ENCODE peak calls at places on chromosomes 3 and 15, in seven cellular contexts. One of them, this sample, is unnamed.
A peak's percentile ranks its signal among the peaks of the same experiment; 100 is the strongest.

GRCh38 chr3:128950223-128950938 is 43.5 kb downstream of the CFAP92 start:
- DNase-seq in body of pancreas: no peak
- DNase-seq in HepG2: peak; percentile 80
- DNase-seq in breast epithelium: no peak
- DNase-seq in transverse colon: no peak
- DNase-seq in IMR-90: peak; percentile 38
- DNase-seq in heart left ventricle: peak; percentile 41
- DNase-seq in this sample: no peak

GRCh38 chr3:22734207-22734606 is 468.9 kb upstream of the UBE2E2 start:
- DNase-seq in body of pancreas: no peak
- DNase-seq in HepG2: no peak
- DNase-seq in breast epithelium: no peak
- DNase-seq in IMR-90: no peak
- DNase-seq in transverse colon: peak; percentile 26
- DNase-seq in heart left ventricle: no peak
- DNase-seq in this sample: no peak

GRCh38 chr3:22585504-22585903 is 617.6 kb upstream of the UBE2E2 start:
- DNase-seq in heart left ventricle: no peak
- DNase-seq in breast epithelium: no peak
- DNase-seq in body of pancreas: no peak
- DNase-seq in transverse colon: no peak
- DNase-seq in IMR-90: peak; percentile 38
- DNase-seq in HepG2: no peak
- DNase-seq in this sample: no peak

GRCh38 chr15:98548172-98548971 is 100.0 kb upstream of the IGF1R start:
- DNase-seq in heart left ventricle: peak; percentile 73
- DNase-seq in breast epithelium: peak; percentile 33
- DNase-seq in HepG2: no peak
- DNase-seq in IMR-90: peak; percentile 73
- DNase-seq in body of pancreas: peak; percentile 69
- DNase-seq in transverse colon: peak; percentile 56
- DNase-seq in this sample: peak; percentile 67

GRCh38 chr3:135967867-135968266 is 2.3 kb downstream of the PPP2R3A start:
- DNase-seq in transverse colon: no peak
- DNase-seq in IMR-90: no peak
- DNase-seq in heart left ventricle: no peak
- DNase-seq in breast epithelium: no peak
- DNase-seq in HepG2: no peak
- DNase-seq in body of pancreas: peak; percentile 19
- DNase-seq in this sample: no peak

GRCh38 chr15:76327191-76328105 is 9.1 kb upstream of the ISL2 start:
- DNase-seq in body of pancreas: no peak
- DNase-seq in HepG2: no peak
- DNase-seq in IMR-90: peak; percentile 70
- DNase-seq in breast epithelium: no peak
- DNase-seq in heart left ventricle: peak; percentile 72
- DNase-seq in transverse colon: no peak
- DNase-seq in this sample: no peak

GRCh38 chr15:68775671-68776476 is 44.8 kb downstream of the ANP32A start:
- DNase-seq in breast epithelium: no peak
- DNase-seq in IMR-90: peak; percentile 24
- DNase-seq in body of pancreas: peak; percentile 53
- DNase-seq in transverse colon: peak; percentile 55
- DNase-seq in HepG2: no peak
- DNase-seq in heart left ventricle: peak; percentile 86
- DNase-seq in this sample: peak; percentile 47

GRCh38 chr3:55147856-55148720 is 220.2 kb upstream of the LRTM1 start:
- DNase-seq in HepG2: no peak
- DNase-seq in breast epithelium: no peak
- DNase-seq in heart left ventricle: no peak
- DNase-seq in body of pancreas: no peak
- DNase-seq in transverse colon: no peak
- DNase-seq in IMR-90: peak; percentile 76
- DNase-seq in this sample: peak; percentile 20

GRCh38 chr15:57323806-57324589 is 52.3 kb upstream of the CGNL1 start:
- DNase-seq in breast epithelium: peak; percentile 78
- DNase-seq in HepG2: no peak
- DNase-seq in heart left ventricle: no peak
- DNase-seq in body of pancreas: no peak
- DNase-seq in transverse colon: peak; percentile 84
- DNase-seq in IMR-90: peak; percentile 60
- DNase-seq in this sample: no peak

GRCh38 chr15:69576035-69576526 is 123.5 kb downstream of the RPLP1 start:
- DNase-seq in heart left ventricle: peak; percentile 54
- DNase-seq in body of pancreas: peak; percentile 73
- DNase-seq in breast epithelium: peak; percentile 27
- DNase-seq in IMR-90: no peak
- DNase-seq in HepG2: no peak
- DNase-seq in transverse colon: peak; percentile 76
- DNase-seq in this sample: peak; percentile 65

GRCh38 chr3:111944377-111944776 is 34.4 kb upstream of the ABHD10 start:
- DNase-seq in IMR-90: no peak
- DNase-seq in HepG2: no peak
- DNase-seq in breast epithelium: no peak
- DNase-seq in body of pancreas: no peak
- DNase-seq in transverse colon: no peak
- DNase-seq in heart left ventricle: no peak
- DNase-seq in this sample: no peak

GRCh38 chr3:27532931-27533607 is 48.9 kb upstream of the SLC4A7 start:
- DNase-seq in body of pancreas: no peak
- DNase-seq in heart left ventricle: no peak
- DNase-seq in breast epithelium: no peak
- DNase-seq in IMR-90: peak; percentile 45
- DNase-seq in HepG2: no peak
- DNase-seq in transverse colon: no peak
- DNase-seq in this sample: no peak

GRCh38 chr15:83112959-83113299 is 5.5 kb downstream of the TM6SF1 start:
- DNase-seq in transverse colon: no peak
- DNase-seq in body of pancreas: no peak
- DNase-seq in breast epithelium: no peak
- DNase-seq in HepG2: no peak
- DNase-seq in heart left ventricle: peak; percentile 49
- DNase-seq in IMR-90: no peak
- DNase-seq in this sample: peak; percentile 14

GRCh38 chr3:127484601-127485388 is 105.7 kb downstream of the TPRA1 start:
- DNase-seq in heart left ventricle: no peak
- DNase-seq in breast epithelium: no peak
- DNase-seq in transverse colon: no peak
- DNase-seq in body of pancreas: no peak
- DNase-seq in HepG2: no peak
- DNase-seq in IMR-90: no peak
- DNase-seq in this sample: no peak

GRCh38 chr15:84740691-84741090 is 7.7 kb upstream of the ZNF592 start:
- DNase-seq in transverse colon: no peak
- DNase-seq in heart left ventricle: no peak
- DNase-seq in IMR-90: no peak
- DNase-seq in body of pancreas: no peak
- DNase-seq in breast epithelium: no peak
- DNase-seq in HepG2: no peak
- DNase-seq in this sample: no peak

GRCh38 chr3:72811551-72811950 is 36.7 kb downstream of the SHQ1 start:
- DNase-seq in transverse colon: no peak
- DNase-seq in HepG2: no peak
- DNase-seq in breast epithelium: no peak
- DNase-seq in heart left ventricle: no peak
- DNase-seq in body of pancreas: no peak
- DNase-seq in IMR-90: no peak
- DNase-seq in this sample: no peak

GRCh38 chr3:133573054-133573628 is 345 bp upstream of the CDV3 start:
- DNase-seq in body of pancreas: peak; percentile 100
- DNase-seq in breast epithelium: peak; percentile 100
- DNase-seq in IMR-90: peak; percentile 100
- DNase-seq in transverse colon: peak; percentile 100
- DNase-seq in heart left ventricle: peak; percentile 100
- DNase-seq in HepG2: peak; percentile 99
- DNase-seq in this sample: peak; percentile 100

GRCh38 chr3:186746008-186746407 is 28.8 kb downstream of the KNG1 start:
- DNase-seq in heart left ventricle: peak; percentile 40
- DNase-seq in body of pancreas: peak; percentile 32
- DNase-seq in transverse colon: peak; percentile 57
- DNase-seq in IMR-90: peak; percentile 67
- DNase-seq in breast epithelium: no peak
- DNase-seq in HepG2: peak; percentile 94
- DNase-seq in this sample: peak; percentile 4

GRCh38 chr3:182969277-182969676 is 11.1 kb downstream of the DCUN1D1 start:
- DNase-seq in HepG2: no peak
- DNase-seq in IMR-90: peak; percentile 85
- DNase-seq in heart left ventricle: no peak
- DNase-seq in transverse colon: no peak
- DNase-seq in body of pancreas: no peak
- DNase-seq in breast epithelium: no peak
- DNase-seq in this sample: no peak

DNA sequence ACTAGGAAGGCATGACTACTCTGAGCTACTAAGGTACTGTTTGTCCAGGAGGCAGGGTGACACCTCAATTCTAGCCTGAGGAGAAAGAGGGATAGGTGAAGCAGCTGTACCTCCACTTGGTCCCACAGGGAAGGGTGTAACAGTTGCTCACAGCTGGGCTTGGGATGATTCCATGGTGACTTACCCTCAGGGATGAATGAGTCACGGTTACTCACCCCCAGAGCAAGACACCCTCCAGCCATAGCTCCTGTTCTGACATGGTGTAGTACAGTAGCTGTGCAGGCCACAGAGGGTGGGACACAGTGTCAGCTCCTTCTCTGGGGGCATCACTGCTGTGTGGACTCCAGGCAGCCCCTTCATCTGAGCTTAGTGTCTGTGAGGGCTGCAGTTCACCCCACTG is 868.6 kb upstream of the SEMA6D start:
- DNase-seq in body of pancreas: no peak
- DNase-seq in IMR-90: peak; percentile 19
- DNase-seq in breast epithelium: no peak
- DNase-seq in transverse colon: no peak
- DNase-seq in heart left ventricle: no peak
- DNase-seq in HepG2: no peak
- DNase-seq in this sample: no peak
- TF ChIP-seq POLR2A in body of pancreas: no peak
- TF ChIP-seq POLR2A in IMR-90: no peak
- TF ChIP-seq POLR2A in breast epithelium: no peak
- TF ChIP-seq POLR2A in transverse colon: no peak
- TF ChIP-seq POLR2A in heart left ventricle: no peak
- TF ChIP-seq POLR2A in HepG2: no peak
- TF ChIP-seq POLR2A in this sample: no peak

GRCh38 chr3:11637901-11638668 is 5.6 kb downstream of the VGLL4 start:
- DNase-seq in transverse colon: no peak
- DNase-seq in heart left ventricle: no peak
- DNase-seq in HepG2: no peak
- DNase-seq in breast epithelium: no peak
- DNase-seq in IMR-90: peak; percentile 77
- DNase-seq in body of pancreas: no peak
- DNase-seq in this sample: no peak
- H3K4me3 ChIP-seq in transverse colon: peak overlapping the region; percentile 11
- H3K4me3 ChIP-seq in heart left ventricle: no peak overlapping the region
- H3K4me3 ChIP-seq in HepG2: peak overlapping the region; percentile 20
- H3K4me3 ChIP-seq in breast epithelium: peak overlapping the region; percentile 59
- H3K4me3 ChIP-seq in IMR-90: peak overlapping the region; percentile 31
- H3K4me3 ChIP-seq in body of pancreas: no peak overlapping the region
- H3K4me3 ChIP-seq in this sample: no peak overlapping the region

DNA sequence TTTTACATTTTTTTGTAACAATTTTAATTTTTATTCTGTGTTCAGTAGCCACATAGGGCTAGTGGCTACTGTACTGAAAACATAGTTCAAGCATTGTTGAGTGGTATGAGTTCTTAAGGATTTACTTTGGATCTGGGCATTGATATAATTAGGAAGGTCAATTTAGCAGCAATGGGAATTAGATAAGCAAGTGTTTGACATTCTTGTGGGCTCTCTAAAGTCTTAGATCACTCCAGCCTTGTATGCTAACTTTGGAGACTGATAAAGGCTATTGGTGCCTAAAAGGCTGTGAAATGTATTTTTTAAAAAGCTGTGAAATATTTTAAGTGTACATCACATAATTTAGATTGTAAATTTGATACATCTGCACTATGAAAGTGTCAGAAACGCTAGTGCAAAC is 2.5 kb upstream of the DNAJC13 start:
- DNase-seq in transverse colon: no peak
- DNase-seq in HepG2: no peak
- DNase-seq in IMR-90: no peak
- DNase-seq in body of pancreas: no peak
- DNase-seq in breast epithelium: no peak
- DNase-seq in heart left ventricle: no peak
- DNase-seq in this sample: no peak
- H3K9me3 ChIP-seq in transverse colon: no peaks in the 10 kb centered on the region
- H3K9me3 ChIP-seq in HepG2: no peaks in the 10 kb centered on the region
- H3K9me3 ChIP-seq in IMR-90: no peaks in the 10 kb centered on the region
- H3K9me3 ChIP-seq in body of pancreas: no peaks in the 10 kb centered on the region
- H3K9me3 ChIP-seq in breast epithelium: no peaks in the 10 kb centered on the region
- H3K9me3 ChIP-seq in heart left ventricle: no peaks in the 10 kb centered on the region
- H3K9me3 ChIP-seq in this sample: no peaks in the 10 kb centered on the region

DNA sequence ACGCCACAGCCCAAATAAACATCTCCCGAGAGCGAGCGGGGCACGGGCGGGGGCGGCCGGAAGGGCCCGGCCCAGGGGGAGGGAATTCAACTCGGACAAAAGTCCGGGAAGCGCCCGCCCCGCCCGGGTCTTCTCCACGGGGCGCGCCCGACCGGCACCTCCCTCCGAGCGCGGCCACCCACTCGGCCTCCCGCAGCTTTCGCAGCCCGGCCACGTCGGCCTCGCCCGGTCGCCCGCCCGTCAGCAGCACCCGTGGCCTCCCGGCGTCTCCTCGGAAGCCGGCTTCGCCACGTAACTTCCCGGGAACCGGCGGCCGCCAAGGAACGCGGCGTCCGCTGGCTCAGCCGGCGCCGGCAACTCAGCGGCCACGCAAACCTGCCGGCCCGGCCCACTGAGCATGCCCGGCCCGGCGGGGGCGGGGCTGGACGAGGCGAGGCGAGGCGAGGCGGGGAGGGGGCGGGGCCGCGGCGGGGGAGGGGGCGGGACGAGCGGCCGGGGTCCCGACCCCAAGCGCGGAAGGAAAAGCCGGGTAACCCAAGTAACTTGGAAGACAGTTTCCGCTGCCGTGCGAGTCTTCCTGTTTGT is at the start of gene TJP1:
- DNase-seq in body of pancreas: peak; percentile 84
- DNase-seq in transverse colon: peak; percentile 81
- DNase-seq in HepG2: peak; percentile 39
- DNase-seq in heart left ventricle: peak; percentile 86
- DNase-seq in breast epithelium: peak; percentile 55
- DNase-seq in IMR-90: peak; percentile 74
- DNase-seq in this sample: peak; percentile 84
- TF ChIP-seq POLR2A in body of pancreas: peak; percentile 91
- TF ChIP-seq POLR2A in transverse colon: peak; percentile 81
- TF ChIP-seq POLR2A in HepG2: peak; percentile 79
- TF ChIP-seq POLR2A in heart left ventricle: peak; percentile 93
- TF ChIP-seq POLR2A in breast epithelium: no peak
- TF ChIP-seq POLR2A in IMR-90: peak; percentile 96
- TF ChIP-seq POLR2A in this sample: peak; percentile 92